ENCODE peak calls at places on chromosomes 2 and 18, in ten cellular contexts. N is T-helper 9 cell; D is activated CD8-positive, alpha-beta memory T cell treated with anti-CD3 and anti-CD28 coated beads for 48 hours; L is AML-193; G is T-cell; M is fibroblast of lung; X is CD8-positive, alpha-beta T cell; Y is LHCN-M2; C is choroid plexus epithelial cell; H is T-helper 22 cell. F is an unnamed sample.

GRCh38 chr2:128466377-128467175 is 147.9 kb upstream of the HS6ST1 start:
- DNase-seq in C (no peak), G (no peak), M (no peak), N (no peak), Y (no peak), H (no peak), X (no peak), D (no peak), L (no peak), F (no peak)

GRCh38 chr2:44668336-44668735 is 273.2 kb upstream of the SIX3 start:
- DNase-seq in M (no peak), H (no peak), D (no peak), G (no peak), N (no peak), C (peak; percentile 11), X (no peak), Y (peak; percentile 25), L (no peak), F (no peak)

GRCh38 chr18:34033968-34034367 is 190.7 kb downstream of the NOL4 start:
- DNase-seq in M (no peak), G (no peak), D (no peak), C (no peak), X (no peak), H (no peak), L (no peak), Y (no peak), N (no peak), F (no peak)

GRCh38 chr18:23856466-23857175 is 157.9 kb upstream of the TTC39C start:
- DNase-seq in C (peak; percentile 12), Y (peak; percentile 75), D (no peak), H (no peak), X (no peak), L (no peak), M (peak; percentile 20), G (no peak), N (no peak), F (no peak)

GRCh38 chr2:239098288-239098970 is 250.5 kb downstream of the TWIST2 start:
- DNase-seq in D (no peak), Y (no peak), G (no peak), L (no peak), N (no peak), H (no peak), C (no peak), M (no peak), X (no peak), F (no peak)

GRCh38 chr2:15059870-15060617 is 427.5 kb downstream of the LRATD1 start:
- DNase-seq in X (no peak), L (no peak), Y (no peak), G (no peak), H (no peak), C (no peak), D (no peak), M (peak; percentile 40), N (no peak), F (no peak)

GRCh38 chr18:3595282-3596273 is 145.6 kb downstream of the TGIF1 start:
- DNase-seq in C (peak; percentile 95), D (no peak), M (peak; percentile 99), X (no peak), H (no peak), Y (peak; percentile 100), G (no peak), L (peak; percentile 76), N (no peak), F (peak; percentile 83)

GRCh38 chr18:28177828-28178635 is 1.1 kb upstream of the CDH2 start:
- DNase-seq in L (no peak), M (peak; percentile 75), N (no peak), C (peak; percentile 30), Y (peak; percentile 45), D (no peak), H (no peak), G (no peak), X (no peak), F (peak; percentile 89)

GRCh38 chr2:25936889-25937545 is 45.3 kb downstream of the KIF3C start:
- DNase-seq in N (no peak), X (no peak), M (no peak), L (no peak), C (peak; percentile 50), G (no peak), D (no peak), Y (peak; percentile 63), H (no peak), F (no peak)

GRCh38 chr18:334575-335132 is 66.8 kb upstream of the THOC1 start:
- DNase-seq in X (no peak), M (no peak), H (no peak), D (no peak), N (no peak), C (no peak), Y (no peak), L (no peak), G (no peak), F (no peak)

GRCh38 chr2:168461178-168461941 is 5.3 kb downstream of the CERS6 start:
- DNase-seq in L (peak; percentile 19), C (no peak), Y (no peak), X (no peak), H (no peak), D (no peak), M (no peak), G (no peak), N (no peak), F (no peak)

GRCh38 chr2:159060518-159060917 is 92.1 kb downstream of the TANC1 start:
- DNase-seq in N (no peak), L (no peak), D (no peak), Y (no peak), X (no peak), M (no peak), C (no peak), H (no peak), G (no peak), F (no peak)

GRCh38 chr2:191122638-191123294 is 28.0 kb downstream of the STAT4 start:
- DNase-seq in X (no peak), Y (no peak), L (no peak), H (no peak), G (no peak), C (no peak), D (no peak), M (no peak), N (no peak), F (no peak)

F was measured in NCI-H226.